ENCODE peak calls at places on chromosomes 1 and 21, in nine cellular contexts. J, D, Q, E, S, T, C, X and B are unnamed samples.

GRCh38 chr1:20499105-20499504 is 8.8 kb downstream of the MUL1 start:
- DNase-seq in J (no peak), D (no peak), Q (no peak), E (no peak), S (no peak), T (no peak), C (no peak), X (no peak), B (no peak)

GRCh38 chr1:86765073-86765472 is 60.7 kb downstream of the SH3GLB1 start:
- DNase-seq in J (no peak), D (peak), Q (no peak), E (no peak), S (no peak), T (no peak), C (no peak), X (no peak), B (no peak)

GRCh38 chr1:240635466-240636256 is 23.7 kb upstream of the GREM2 start:
- DNase-seq in J (no peak), D (no peak), Q (no peak), E (no peak), S (no peak), T (no peak), C (no peak), X (no peak), B (no peak)

GRCh38 chr1:234893725-234894630 is 234.7 kb downstream of the TOMM20 start:
- DNase-seq in J (peak), D (peak), Q (no peak), E (no peak), S (no peak), T (no peak), C (peak), X (no peak), B (no peak)

GRCh38 chr21:35783686-35784085 is 276.6 kb downstream of the SETD4 start:
- DNase-seq in J (no peak), D (no peak), Q (no peak), E (no peak), S (no peak), T (no peak), C (no peak), X (no peak), B (no peak)

GRCh38 chr1:234975941-234976871 is 152.4 kb downstream of the TOMM20 start:
- DNase-seq in J (no peak), D (peak), Q (no peak), E (no peak), S (no peak), T (no peak), C (peak), X (no peak), B (no peak)

GRCh38 chr1:2414297-2414958 is 2.1 kb upstream of the PEX10 start:
- DNase-seq in J (peak), D (peak), Q (peak), E (peak), S (no peak), T (peak), C (peak), X (peak), B (peak)

GRCh38 chr1:15810073-15810472 is 2.6 kb upstream of the UQCRHL start:
- DNase-seq in J (no peak), D (no peak), Q (no peak), E (no peak), S (no peak), T (no peak), C (no peak), X (no peak), B (no peak)

GRCh38 chr1:154749078-154749760 is 120.9 kb downstream of the KCNN3 start:
- DNase-seq in J (no peak), D (peak), Q (no peak), E (no peak), S (peak), T (no peak), C (no peak), X (no peak), B (no peak)

DNA sequence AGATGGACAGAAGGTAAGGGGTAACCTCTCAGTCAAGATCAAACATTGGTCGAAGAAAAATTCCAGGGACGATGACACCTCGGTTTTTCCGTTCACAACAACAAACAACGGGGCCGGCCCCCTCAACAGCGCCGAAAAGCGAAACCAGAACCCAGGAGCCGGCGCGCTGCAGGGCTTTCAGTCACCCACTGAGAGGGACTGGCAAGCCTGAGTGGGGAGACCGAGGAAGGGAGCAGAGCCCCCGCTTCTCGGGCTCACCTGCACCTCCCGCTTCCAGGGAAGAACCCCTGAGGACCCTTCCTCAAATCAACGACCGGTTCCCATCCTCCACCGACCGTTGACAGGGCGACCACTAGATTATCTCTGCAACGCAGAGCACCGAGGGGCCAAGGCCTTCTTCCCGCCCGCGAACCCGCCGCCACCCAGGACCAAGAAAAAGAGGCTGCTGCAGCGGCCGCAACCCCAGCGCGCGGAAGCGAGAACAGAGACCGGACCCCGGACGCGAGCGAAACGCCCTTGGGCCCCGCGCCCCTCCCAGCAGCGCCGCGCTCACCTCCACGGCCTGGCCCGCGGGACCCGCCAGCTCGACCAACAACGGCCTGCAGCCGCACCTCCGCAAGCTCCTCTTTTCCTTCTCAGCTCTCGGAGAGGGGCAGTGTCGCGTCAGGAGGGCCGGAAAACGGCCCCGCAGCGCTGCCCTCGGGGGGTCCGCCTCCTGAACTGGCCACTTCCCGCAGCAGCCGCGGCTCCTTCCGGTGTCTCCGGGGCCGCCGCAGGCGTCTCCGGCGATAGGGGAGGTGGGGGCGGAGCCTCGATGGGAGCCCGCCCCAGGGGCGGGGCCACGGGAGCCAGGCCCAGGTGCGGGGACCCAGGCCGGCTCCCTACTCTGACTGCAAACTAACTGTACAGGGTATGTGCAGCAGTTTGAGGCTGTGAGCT is at the start of gene USP33:
- DNase-seq in J (peak), D (peak), Q (peak), E (peak), S (peak), T (peak), C (peak), X (peak), B (peak)
- TF ChIP-seq POLR2A in J (peak), D (peak), Q (peak), E (no peak), S (peak), T (peak), C (peak), X (peak), B (peak)

DNA sequence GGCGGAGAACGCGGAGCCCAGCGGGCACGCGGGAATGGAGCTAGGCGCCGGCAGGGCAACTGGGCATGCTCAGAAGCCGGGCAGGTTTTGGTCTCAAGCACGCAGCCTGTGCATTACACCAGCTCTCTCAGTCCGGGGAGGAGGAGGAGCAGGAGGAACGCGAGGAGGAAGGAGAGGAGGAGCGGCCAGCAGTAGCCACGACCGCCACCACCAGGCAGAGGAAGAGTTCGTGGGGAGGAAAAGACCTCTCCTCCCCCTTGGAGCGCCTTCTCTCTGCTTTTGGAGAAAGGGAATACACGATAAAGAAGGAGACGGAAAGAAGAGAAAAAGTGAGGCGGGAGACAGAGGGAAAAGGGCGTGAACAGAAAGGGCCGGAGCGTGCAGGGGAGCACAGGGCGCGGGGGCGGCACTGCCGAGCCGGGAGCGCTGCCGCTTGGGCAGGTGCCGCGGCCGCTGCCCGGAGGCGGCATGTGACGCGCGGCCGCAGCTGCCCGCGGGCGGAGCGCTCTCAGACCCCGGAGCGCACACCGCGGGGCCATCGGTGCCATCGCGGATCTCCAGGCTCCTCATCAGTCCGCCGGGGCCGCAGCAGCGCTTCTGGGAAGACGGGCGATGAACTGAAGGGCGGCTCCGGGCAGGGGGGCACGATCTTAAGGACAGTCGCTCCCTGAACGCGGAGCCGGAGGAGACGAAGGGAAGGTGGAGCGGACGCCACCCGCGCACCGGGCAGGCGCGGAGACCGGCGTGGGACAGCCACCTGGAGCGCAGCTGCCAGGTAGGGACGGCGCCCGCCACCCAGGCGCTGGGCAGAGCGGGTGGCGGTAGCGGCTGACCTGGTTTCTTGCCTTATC is at the start of gene CHRM3:
- DNase-seq in J (peak), D (no peak), Q (peak), E (no peak), S (no peak), T (no peak), C (no peak), X (no peak), B (no peak)
- TF ChIP-seq POLR2AphosphoS5 in J (peak), D (no peak), Q (peak), E (no peak), S (no peak), T (no peak), C (no peak), X (no peak), B (no peak)

DNA sequence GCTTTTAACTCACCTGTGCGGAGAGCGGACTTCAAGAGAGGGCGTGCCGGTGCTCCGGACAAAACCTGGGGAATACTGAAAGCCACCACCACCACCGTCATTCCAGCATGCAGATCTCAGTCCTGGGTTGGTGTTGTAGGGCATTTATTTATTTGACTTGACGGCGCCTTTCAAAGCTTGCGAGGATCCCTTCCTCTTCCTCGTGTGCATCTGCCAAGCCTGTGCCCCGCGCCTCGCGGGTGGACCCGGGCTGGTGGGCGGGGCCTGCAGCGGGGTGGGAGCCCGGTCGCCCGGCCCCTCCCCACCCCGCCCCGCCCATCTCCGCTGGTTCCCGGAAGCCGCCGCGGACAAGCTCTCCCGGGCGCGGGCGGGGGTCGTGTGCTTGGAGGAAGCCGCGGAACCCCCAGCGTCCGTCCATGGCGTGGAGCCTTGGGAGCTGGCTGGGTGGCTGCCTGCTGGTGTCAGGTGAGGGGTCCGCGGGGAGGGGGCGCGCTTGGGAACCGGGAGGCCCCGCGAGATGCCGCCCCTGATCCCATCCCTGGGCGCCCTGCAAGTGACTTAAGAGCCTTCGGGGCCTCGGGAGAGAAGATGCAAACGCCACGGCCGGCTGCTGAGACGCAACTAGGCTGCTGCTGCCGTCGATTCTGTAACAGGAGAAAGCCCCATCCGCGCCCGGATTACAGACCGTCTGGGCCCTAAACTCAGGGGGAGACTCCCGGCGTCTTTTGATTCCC is at the start of gene IL10RB:
- DNase-seq in J (peak), D (peak), Q (peak), E (peak), S (no peak), T (peak), C (peak), X (peak), B (peak)
- TF ChIP-seq POLR2A in J (peak), D (peak), Q (peak), E (no peak), S (no peak), T (no peak), C (peak), X (peak), B (peak)

DNA sequence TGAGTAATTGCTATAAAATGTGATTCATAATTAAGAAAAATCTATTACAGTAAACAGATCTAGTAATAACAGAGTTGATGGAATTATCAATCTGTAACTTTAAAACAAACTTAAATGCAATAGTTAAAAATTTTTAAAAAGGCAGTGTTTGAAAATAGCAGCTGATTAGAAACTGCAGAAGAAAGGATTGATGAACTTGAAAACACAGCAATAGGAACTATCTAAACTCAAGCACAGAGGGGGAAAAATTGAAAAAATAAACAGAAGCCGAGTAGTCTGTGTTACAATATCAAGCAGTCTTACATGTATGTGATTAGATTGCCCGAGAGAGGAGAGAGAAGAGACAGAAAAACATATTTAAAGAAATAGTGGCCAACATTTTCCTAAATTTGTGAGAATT is 569.0 kb upstream of the B3GALT2 start:
- DNase-seq in J (no peak), D (no peak), Q (no peak), E (no peak), S (no peak), T (no peak), C (no peak), X (no peak), B (no peak)
- TF ChIP-seq POLR2AphosphoS5 in J (no peak), D (no peak), Q (no peak), E (no peak), S (no peak), T (no peak), C (no peak), X (no peak), B (no peak)